ENCODE peak calls at places on chromosomes 2 and 18, in eight cellular contexts. A, D, G, W, I, R, Q and J are unnamed samples.

GRCh38 chr2:10507106-10507505 is 59.0 kb upstream of the ODC1 start:
- DNase-seq in A (no peak), D (no peak), G (no peak), W (no peak), I (no peak), R (peak; percentile 33), Q (no peak), J (no peak)

GRCh38 chr2:94875064-94875819 is 4.0 kb downstream of the TEKT4 start:
- DNase-seq in A (no peak), D (no peak), G (no peak), W (no peak), I (no peak), R (no peak), Q (no peak), J (no peak)

GRCh38 chr2:26561918-26562810 is 79.0 kb downstream of the CIB4 start:
- DNase-seq in A (peak; percentile 11), D (peak; percentile 64), G (no peak), W (no peak), I (peak; percentile 86), R (peak; percentile 60), Q (no peak), J (no peak)

GRCh38 chr2:219025637-219026585 is 15.4 kb downstream of the CFAP65 start:
- DNase-seq in A (no peak), D (no peak), G (peak; percentile 14), W (no peak), I (no peak), R (no peak), Q (no peak), J (no peak)

GRCh38 chr2:170409164-170409535 is 231.2 kb downstream of the MYO3B start:
- DNase-seq in A (peak; percentile 79), D (peak; percentile 83), G (peak; percentile 10), W (peak; percentile 67), I (peak; percentile 70), R (peak; percentile 65), Q (peak; percentile 83), J (peak; percentile 4)

GRCh38 chr18:48609820-48610815 is 71.3 kb downstream of the CTIF start:
- DNase-seq in A (no peak), D (no peak), G (no peak), W (no peak), I (no peak), R (no peak), Q (no peak), J (no peak)

GRCh38 chr18:56246912-56247311 is 391.5 kb downstream of the TXNL1 start:
- DNase-seq in A (no peak), D (no peak), G (no peak), W (no peak), I (no peak), R (no peak), Q (no peak), J (no peak)

GRCh38 chr18:26875040-26875654 is 9.6 kb upstream of the AQP4 start:
- DNase-seq in A (no peak), D (no peak), G (no peak), W (no peak), I (no peak), R (no peak), Q (no peak), J (no peak)

GRCh38 chr2:227817940-227818568 is 4.4 kb downstream of the CCL20 start:
- DNase-seq in A (peak; percentile 90), D (peak; percentile 36), G (no peak), W (peak; percentile 74), I (peak; percentile 100), R (peak; percentile 98), Q (peak; percentile 98), J (peak; percentile 89)

GRCh38 chr2:43788646-43789045 is 14.8 kb downstream of the DYNC2LI1 start:
- DNase-seq in A (no peak), D (no peak), G (no peak), W (no peak), I (no peak), R (no peak), Q (no peak), J (no peak)

GRCh38 chr2:101012706-101013181 is 10.7 kb downstream of the RPL31 start:
- DNase-seq in A (peak; percentile 51), D (peak; percentile 53), G (no peak), W (peak; percentile 29), I (peak; percentile 61), R (no peak), Q (peak; percentile 19), J (peak; percentile 26)

GRCh38 chr2:223947711-223948205 is 2.6 kb upstream of the WDFY1 start:
- DNase-seq in A (no peak), D (no peak), G (no peak), W (no peak), I (no peak), R (no peak), Q (peak; percentile 78), J (no peak)

GRCh38 chr2:217628061-217628460 is 374.7 kb downstream of the TNS1 start:
- DNase-seq in A (no peak), D (no peak), G (no peak), W (no peak), I (no peak), R (no peak), Q (no peak), J (no peak)

GRCh38 chr18:35875566-35875965 is 96.9 kb upstream of the RMP24 start:
- DNase-seq in A (no peak), D (no peak), G (no peak), W (no peak), I (no peak), R (no peak), Q (no peak), J (no peak)

GRCh38 chr2:3348771-3349170 is 28.8 kb downstream of the EIPR1 start:
- DNase-seq in A (no peak), D (no peak), G (peak; percentile 44), W (no peak), I (no peak), R (no peak), Q (no peak), J (no peak)

GRCh38 chr2:179234658-179235240 is 29.9 kb downstream of the SESTD1 start:
- DNase-seq in A (no peak), D (no peak), G (no peak), W (no peak), I (no peak), R (no peak), Q (no peak), J (no peak)

GRCh38 chr2:120873958-120874357 is 138.3 kb downstream of the GLI2 start:
- DNase-seq in A (no peak), D (no peak), G (no peak), W (no peak), I (no peak), R (no peak), Q (no peak), J (no peak)

GRCh38 chr2:112711356-112711755 is 9.5 kb upstream of the NT5DC4 start:
- DNase-seq in A (no peak), D (no peak), G (no peak), W (no peak), I (no peak), R (no peak), Q (no peak), J (no peak)

GRCh38 chr2:179355881-179356280 is 91.2 kb upstream of the SESTD1 start:
- DNase-seq in A (no peak), D (no peak), G (no peak), W (no peak), I (no peak), R (no peak), Q (no peak), J (no peak)

GRCh38 chr2:209772316-209772715 is 684 bp downstream of the UNC80 start:
- DNase-seq in A (no peak), D (no peak), G (peak; percentile 9), W (no peak), I (no peak), R (no peak), Q (peak; percentile 6), J (no peak)

GRCh38 chr18:23236876-23237468 is 101.7 kb downstream of the CABLES1 start:
- DNase-seq in A (no peak), D (no peak), G (no peak), W (no peak), I (no peak), R (no peak), Q (no peak), J (no peak)

GRCh38 chr2:181397331-181397730 is 59.9 kb upstream of the ITGA4 start:
- DNase-seq in A (no peak), D (no peak), G (no peak), W (no peak), I (no peak), R (no peak), Q (no peak), J (no peak)

GRCh38 chr2:86102157-86102556 is 3.5 kb downstream of the POLR1A start:
- DNase-seq in A (no peak), D (no peak), G (no peak), W (no peak), I (no peak), R (no peak), Q (no peak), J (no peak)

GRCh38 chr2:238341536-238341935 is 21.2 kb downstream of the TRAF3IP1 start:
- DNase-seq in A (no peak), D (no peak), G (no peak), W (no peak), I (no peak), R (no peak), Q (no peak), J (no peak)